ENCODE peak calls at places on chromosomes 16 and 17, in eight cellular contexts. One of them, this sample, is unnamed.

GRCh38 chr17:66716236-66717026 is 118.5 kb upstream of the CACNG5 start:
- DNase-seq in transverse colon: no peak
- DNase-seq in esophagus muscularis mucosa: no peak
- DNase-seq in Panc1: no peak
- DNase-seq in spleen: no peak
- DNase-seq in HCT116: no peak
- DNase-seq in sigmoid colon: no peak
- DNase-seq in endothelial cell of umbilical vein: peak; percentile 52
- DNase-seq in this sample: no peak

GRCh38 chr16:3479654-3480216 is 15.6 kb downstream of the C16orf90 start:
- DNase-seq in transverse colon: no peak
- DNase-seq in esophagus muscularis mucosa: no peak
- DNase-seq in Panc1: no peak
- DNase-seq in spleen: no peak
- DNase-seq in HCT116: no peak
- DNase-seq in sigmoid colon: no peak
- DNase-seq in endothelial cell of umbilical vein: no peak
- DNase-seq in this sample: no peak

GRCh38 chr16:70163596-70163995 is 10.0 kb upstream of the CLEC18C start:
- DNase-seq in transverse colon: no peak
- DNase-seq in esophagus muscularis mucosa: no peak
- DNase-seq in Panc1: no peak
- DNase-seq in spleen: peak; percentile 49
- DNase-seq in HCT116: no peak
- DNase-seq in sigmoid colon: no peak
- DNase-seq in endothelial cell of umbilical vein: no peak
- DNase-seq in this sample: peak; percentile 69

GRCh38 chr16:46428108-46429061 is 192.8 kb downstream of the SHCBP1 start:
- DNase-seq in transverse colon: no peak
- DNase-seq in esophagus muscularis mucosa: no peak
- DNase-seq in Panc1: no peak
- DNase-seq in spleen: no peak
- DNase-seq in HCT116: no peak
- DNase-seq in sigmoid colon: peak; percentile 44
- DNase-seq in endothelial cell of umbilical vein: no peak
- DNase-seq in this sample: no peak

GRCh38 chr16:89096768-89097527 is 3.3 kb downstream of the ACSF3 start:
- DNase-seq in transverse colon: no peak
- DNase-seq in esophagus muscularis mucosa: no peak
- DNase-seq in Panc1: no peak
- DNase-seq in spleen: peak; percentile 74
- DNase-seq in HCT116: no peak
- DNase-seq in sigmoid colon: no peak
- DNase-seq in endothelial cell of umbilical vein: no peak
- DNase-seq in this sample: no peak

GRCh38 chr16:88941051-88941932 is 35.7 kb downstream of the CBFA2T3 start:
- DNase-seq in transverse colon: peak; percentile 47
- DNase-seq in esophagus muscularis mucosa: no peak
- DNase-seq in Panc1: no peak
- DNase-seq in spleen: peak; percentile 88
- DNase-seq in HCT116: no peak
- DNase-seq in sigmoid colon: no peak
- DNase-seq in endothelial cell of umbilical vein: no peak
- DNase-seq in this sample: no peak

GRCh38 chr17:9768381-9768934 is 22.9 kb downstream of the DHRS7C start:
- DNase-seq in transverse colon: no peak
- DNase-seq in esophagus muscularis mucosa: no peak
- DNase-seq in Panc1: peak; percentile 18
- DNase-seq in spleen: no peak
- DNase-seq in HCT116: peak; percentile 34
- DNase-seq in sigmoid colon: no peak
- DNase-seq in endothelial cell of umbilical vein: no peak
- DNase-seq in this sample: no peak

GRCh38 chr17:15213381-15214087 is 51.6 kb downstream of the PMP22 start:
- DNase-seq in transverse colon: no peak
- DNase-seq in esophagus muscularis mucosa: no peak
- DNase-seq in Panc1: no peak
- DNase-seq in spleen: no peak
- DNase-seq in HCT116: no peak
- DNase-seq in sigmoid colon: no peak
- DNase-seq in endothelial cell of umbilical vein: peak; percentile 7
- DNase-seq in this sample: no peak

GRCh38 chr16:970379-970765 is 412 bp downstream of the LMF1 start:
- DNase-seq in transverse colon: no peak
- DNase-seq in esophagus muscularis mucosa: no peak
- DNase-seq in Panc1: no peak
- DNase-seq in spleen: no peak
- DNase-seq in HCT116: no peak
- DNase-seq in sigmoid colon: no peak
- DNase-seq in endothelial cell of umbilical vein: no peak
- DNase-seq in this sample: no peak

GRCh38 chr17:52297230-52298010 is 138.9 kb upstream of the CA10 start:
- DNase-seq in transverse colon: no peak
- DNase-seq in esophagus muscularis mucosa: no peak
- DNase-seq in Panc1: no peak
- DNase-seq in spleen: no peak
- DNase-seq in HCT116: no peak
- DNase-seq in sigmoid colon: no peak
- DNase-seq in endothelial cell of umbilical vein: no peak
- DNase-seq in this sample: no peak

GRCh38 chr17:79011451-79012147 is 2.0 kb upstream of the CANT1 start:
- DNase-seq in transverse colon: no peak
- DNase-seq in esophagus muscularis mucosa: no peak
- DNase-seq in Panc1: no peak
- DNase-seq in spleen: peak; percentile 4
- DNase-seq in HCT116: peak; percentile 57
- DNase-seq in sigmoid colon: no peak
- DNase-seq in endothelial cell of umbilical vein: peak; percentile 83
- DNase-seq in this sample: no peak

GRCh38 chr17:27466748-27467375 is 10.6 kb downstream of the KSR1 start:
- DNase-seq in transverse colon: no peak
- DNase-seq in esophagus muscularis mucosa: no peak
- DNase-seq in Panc1: no peak
- DNase-seq in spleen: no peak
- DNase-seq in HCT116: no peak
- DNase-seq in sigmoid colon: no peak
- DNase-seq in endothelial cell of umbilical vein: no peak
- DNase-seq in this sample: no peak

GRCh38 chr17:48816774-48817590 is at the start of gene TTLL6:
- DNase-seq in transverse colon: peak; percentile 94
- DNase-seq in esophagus muscularis mucosa: peak; percentile 93
- DNase-seq in Panc1: no peak
- DNase-seq in spleen: peak; percentile 86
- DNase-seq in HCT116: peak; percentile 89
- DNase-seq in sigmoid colon: peak; percentile 88
- DNase-seq in endothelial cell of umbilical vein: peak; percentile 85
- DNase-seq in this sample: no peak

GRCh38 chr16:11978080-11978479 is 1.5 kb downstream of the SNX29 start:
- DNase-seq in transverse colon: no peak
- DNase-seq in esophagus muscularis mucosa: no peak
- DNase-seq in Panc1: no peak
- DNase-seq in spleen: no peak
- DNase-seq in HCT116: no peak
- DNase-seq in sigmoid colon: no peak
- DNase-seq in endothelial cell of umbilical vein: no peak
- DNase-seq in this sample: no peak

GRCh38 chr16:30527635-30528178 is 1.3 kb upstream of the ZNF768 start:
- DNase-seq in transverse colon: peak; percentile 62
- DNase-seq in esophagus muscularis mucosa: no peak
- DNase-seq in Panc1: no peak
- DNase-seq in spleen: peak; percentile 85
- DNase-seq in HCT116: no peak
- DNase-seq in sigmoid colon: no peak
- DNase-seq in endothelial cell of umbilical vein: no peak
- DNase-seq in this sample: no peak

GRCh38 chr17:44543213-44543904 is 13.9 kb upstream of the FZD2 start:
- DNase-seq in transverse colon: no peak
- DNase-seq in esophagus muscularis mucosa: no peak
- DNase-seq in Panc1: no peak
- DNase-seq in spleen: no peak
- DNase-seq in HCT116: no peak
- DNase-seq in sigmoid colon: no peak
- DNase-seq in endothelial cell of umbilical vein: no peak
- DNase-seq in this sample: no peak

GRCh38 chr17:44543905-44544523 is 13.3 kb upstream of the FZD2 start:
- DNase-seq in transverse colon: no peak
- DNase-seq in esophagus muscularis mucosa: no peak
- DNase-seq in Panc1: no peak
- DNase-seq in spleen: no peak
- DNase-seq in HCT116: no peak
- DNase-seq in sigmoid colon: no peak
- DNase-seq in endothelial cell of umbilical vein: no peak
- DNase-seq in this sample: no peak

GRCh38 chr17:44541884-44542581 is 15.3 kb upstream of the FZD2 start:
- DNase-seq in transverse colon: no peak
- DNase-seq in esophagus muscularis mucosa: no peak
- DNase-seq in Panc1: no peak
- DNase-seq in spleen: no peak
- DNase-seq in HCT116: no peak
- DNase-seq in sigmoid colon: no peak
- DNase-seq in endothelial cell of umbilical vein: no peak
- DNase-seq in this sample: no peak

GRCh38 chr17:44539664-44540063 is 17.6 kb upstream of the FZD2 start:
- DNase-seq in transverse colon: no peak
- DNase-seq in esophagus muscularis mucosa: no peak
- DNase-seq in Panc1: no peak
- DNase-seq in spleen: no peak
- DNase-seq in HCT116: no peak
- DNase-seq in sigmoid colon: no peak
- DNase-seq in endothelial cell of umbilical vein: no peak
- DNase-seq in this sample: no peak

GRCh38 chr17:44540246-44541084 is 16.8 kb upstream of the FZD2 start:
- DNase-seq in transverse colon: no peak
- DNase-seq in esophagus muscularis mucosa: no peak
- DNase-seq in Panc1: no peak
- DNase-seq in spleen: no peak
- DNase-seq in HCT116: no peak
- DNase-seq in sigmoid colon: no peak
- DNase-seq in endothelial cell of umbilical vein: no peak
- DNase-seq in this sample: no peak
- TF ChIP-seq POLR2AphosphoS5 in transverse colon: no peak
- TF ChIP-seq POLR2AphosphoS5 in esophagus muscularis mucosa: no peak
- TF ChIP-seq POLR2AphosphoS5 in Panc1: no peak
- TF ChIP-seq POLR2AphosphoS5 in spleen: no peak
- TF ChIP-seq POLR2AphosphoS5 in HCT116: no peak
- TF ChIP-seq POLR2AphosphoS5 in sigmoid colon: no peak
- TF ChIP-seq POLR2AphosphoS5 in endothelial cell of umbilical vein: no peak
- TF ChIP-seq POLR2AphosphoS5 in this sample: no peak

DNA sequence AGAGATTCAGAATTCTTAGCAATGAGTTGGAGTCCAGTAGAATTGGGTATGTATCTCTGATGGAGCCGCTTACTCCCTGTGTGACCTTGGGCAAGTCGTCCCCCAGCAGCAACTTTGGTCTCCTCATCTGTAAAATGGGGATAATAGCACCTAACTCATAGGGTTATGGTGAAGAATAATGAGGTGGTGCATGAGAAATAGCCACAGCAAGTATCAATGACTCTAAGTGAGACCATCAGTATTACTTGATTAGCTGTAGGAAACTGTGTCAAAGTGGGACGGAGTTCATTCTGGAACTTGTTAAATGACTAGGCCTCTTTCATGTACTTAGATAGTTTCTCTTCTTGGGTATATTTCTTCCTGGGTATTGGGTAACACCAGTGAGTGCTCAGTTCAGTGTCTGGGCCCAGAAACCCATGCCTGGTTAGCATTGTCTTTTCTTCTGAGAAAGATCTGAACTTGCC is 6.4 kb downstream of the PRKCB start:
- DNase-seq in transverse colon: no peak
- DNase-seq in esophagus muscularis mucosa: no peak
- DNase-seq in Panc1: no peak
- DNase-seq in spleen: no peak
- DNase-seq in HCT116: no peak
- DNase-seq in sigmoid colon: no peak
- DNase-seq in endothelial cell of umbilical vein: no peak
- DNase-seq in this sample: no peak
- H3K4me1 ChIP-seq in transverse colon: peaks cover 14% of the 10 kb centered on the region
- H3K4me1 ChIP-seq in esophagus muscularis mucosa: peaks cover 7% of the 10 kb centered on the region
- H3K4me1 ChIP-seq in Panc1: no peaks in the 10 kb centered on the region
- H3K4me1 ChIP-seq in spleen: peaks cover 29% of the 10 kb centered on the region
- H3K4me1 ChIP-seq in HCT116: no peaks in the 10 kb centered on the region
- H3K4me1 ChIP-seq in sigmoid colon: peaks cover 10% of the 10 kb centered on the region
- H3K4me1 ChIP-seq in endothelial cell of umbilical vein: no peaks in the 10 kb centered on the region
- H3K4me1 ChIP-seq in this sample: peaks cover 5% of the 10 kb centered on the region

DNA sequence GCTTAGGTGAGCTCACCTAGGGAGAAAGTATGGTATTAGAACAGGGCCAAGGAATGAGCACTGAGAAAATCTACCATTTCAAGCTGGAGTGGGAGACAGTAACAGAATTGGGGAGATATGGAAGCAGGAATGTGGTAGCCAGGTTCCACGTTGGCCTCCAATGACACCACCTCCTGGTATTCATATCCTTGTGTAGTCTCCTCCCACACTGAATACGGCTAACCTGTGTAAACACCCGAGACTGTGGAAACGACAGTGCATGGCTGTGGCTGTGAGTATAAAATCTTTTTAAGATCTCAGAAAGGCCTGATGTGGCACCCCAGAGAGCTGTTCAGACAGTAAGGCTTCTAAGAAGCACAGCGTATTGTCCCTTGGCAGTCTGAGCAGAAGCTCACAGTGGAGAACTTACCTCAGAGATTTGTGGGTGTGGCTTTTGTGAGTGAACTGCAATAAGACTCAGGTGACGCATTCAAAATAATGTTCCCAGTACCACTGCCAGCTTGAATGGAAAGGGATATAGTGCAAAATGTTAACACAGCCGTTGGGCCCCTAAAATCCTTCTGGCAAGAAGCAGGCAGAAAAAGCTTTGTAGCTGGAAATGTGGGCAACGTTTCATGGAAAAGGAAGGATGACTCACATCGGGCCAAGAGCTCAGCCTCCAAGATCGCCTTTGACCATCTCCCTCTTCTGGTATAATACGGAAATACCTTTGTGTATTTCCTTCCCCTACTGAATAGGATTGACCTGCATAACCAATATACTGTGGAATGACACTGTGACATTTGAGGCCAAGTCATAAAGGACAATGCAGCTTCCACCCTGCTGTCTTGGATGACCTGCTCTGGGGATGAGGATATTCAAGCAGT is 14.4 kb downstream of the SDR42E1 start:
- DNase-seq in transverse colon: no peak
- DNase-seq in esophagus muscularis mucosa: no peak
- DNase-seq in Panc1: no peak
- DNase-seq in spleen: no peak
- DNase-seq in HCT116: peak; percentile 60
- DNase-seq in sigmoid colon: no peak
- DNase-seq in endothelial cell of umbilical vein: peak; percentile 90
- DNase-seq in this sample: no peak
- TF ChIP-seq CTCF in transverse colon: no peak
- TF ChIP-seq CTCF in esophagus muscularis mucosa: no peak
- TF ChIP-seq CTCF in Panc1: peak; percentile 31
- TF ChIP-seq CTCF in spleen: no peak
- TF ChIP-seq CTCF in HCT116: peak; percentile 64
- TF ChIP-seq CTCF in sigmoid colon: no peak
- TF ChIP-seq CTCF in endothelial cell of umbilical vein: peak; percentile 34
- TF ChIP-seq CTCF in this sample: no peak

DNA sequence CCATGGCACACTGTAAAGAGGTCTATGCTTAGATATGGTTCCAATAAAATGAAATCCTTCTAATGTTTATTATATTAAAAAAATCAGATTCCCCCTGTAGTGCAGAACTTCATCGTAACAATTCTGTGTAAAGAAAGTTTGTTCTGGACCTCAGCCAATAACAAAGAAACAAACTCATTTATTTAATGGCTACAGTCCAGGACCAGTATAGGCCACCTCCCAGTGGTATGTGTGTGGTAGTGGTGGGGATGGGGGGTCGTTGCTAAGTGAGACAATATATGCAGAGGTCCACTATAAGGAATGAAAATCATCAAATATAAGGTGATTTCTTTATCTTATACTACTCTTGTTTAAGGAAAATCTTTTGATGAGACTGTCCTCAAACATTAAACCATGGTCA is 136.4 kb downstream of the CDK5R1 start:
- DNase-seq in transverse colon: no peak
- DNase-seq in esophagus muscularis mucosa: no peak
- DNase-seq in Panc1: no peak
- DNase-seq in spleen: no peak
- DNase-seq in HCT116: no peak
- DNase-seq in sigmoid colon: no peak
- DNase-seq in endothelial cell of umbilical vein: peak; percentile 49
- DNase-seq in this sample: no peak
- TF ChIP-seq POLR2AphosphoS5 in transverse colon: no peak
- TF ChIP-seq POLR2AphosphoS5 in esophagus muscularis mucosa: no peak
- TF ChIP-seq POLR2AphosphoS5 in Panc1: no peak
- TF ChIP-seq POLR2AphosphoS5 in spleen: no peak
- TF ChIP-seq POLR2AphosphoS5 in HCT116: no peak
- TF ChIP-seq POLR2AphosphoS5 in sigmoid colon: no peak
- TF ChIP-seq POLR2AphosphoS5 in endothelial cell of umbilical vein: no peak
- TF ChIP-seq POLR2AphosphoS5 in this sample: no peak